ENCODE peak calls at places on chromosomes 6 and 20, in eight cellular contexts. Z, F, X, T, W, P, R and O are unnamed samples.

GRCh38 chr6:45132059-45132458 is 196.1 kb upstream of the RUNX2 start:
- DNase-seq in Z (no peak), F (no peak), X (no peak), T (no peak), W (no peak), P (no peak), R (no peak), O (peak; percentile 28)

GRCh38 chr6:170202416-170203135 is 88.3 kb downstream of the DLL1 start:
- DNase-seq in Z (no peak), F (peak; percentile 24), X (no peak), T (no peak), W (no peak), P (no peak), R (no peak), O (no peak)

GRCh38 chr6:447381-448165 is 56.0 kb downstream of the IRF4 start:
- DNase-seq in Z (no peak), F (peak; percentile 39), X (no peak), T (no peak), W (no peak), P (no peak), R (no peak), O (no peak)

GRCh38 chr6:164322533-164322932 is 908.0 kb downstream of the QKI start:
- DNase-seq in Z (peak; percentile 41), F (no peak), X (no peak), T (no peak), W (no peak), P (no peak), R (no peak), O (peak; percentile 91)

GRCh38 chr6:73873081-73873480 is 177.1 kb downstream of the CD109 start:
- DNase-seq in Z (peak; percentile 0), F (no peak), X (no peak), T (no peak), W (no peak), P (peak; percentile 75), R (no peak), O (no peak)

GRCh38 chr6:45387236-45387635 is 9.5 kb upstream of the SUPT3H start:
- DNase-seq in Z (no peak), F (no peak), X (no peak), T (no peak), W (no peak), P (peak; percentile 62), R (no peak), O (no peak)

GRCh38 chr6:99590728-99591672 is 15.6 kb upstream of the PRDM13 start:
- DNase-seq in Z (peak; percentile 20), F (peak; percentile 62), X (peak; percentile 48), T (no peak), W (no peak), P (no peak), R (peak; percentile 66), O (no peak)

GRCh38 chr20:64051532-64052325 is 2.3 kb upstream of the SOX18 start:
- DNase-seq in Z (no peak), F (no peak), X (no peak), T (no peak), W (no peak), P (no peak), R (no peak), O (no peak)

GRCh38 chr6:89874438-89874837 is 19.8 kb upstream of the GJA10 start:
- DNase-seq in Z (no peak), F (no peak), X (no peak), T (peak; percentile 72), W (no peak), P (no peak), R (no peak), O (no peak)

GRCh38 chr20:37956099-37956498 is 53.2 kb downstream of the VSTM2L start:
- DNase-seq in Z (no peak), F (peak; percentile 10), X (no peak), T (no peak), W (no peak), P (peak; percentile 35), R (no peak), O (peak; percentile 51)

GRCh38 chr20:35956616-35957015 is 2.3 kb upstream of the SCAND1 start:
- DNase-seq in Z (peak; percentile 31), F (no peak), X (no peak), T (no peak), W (no peak), P (no peak), R (no peak), O (no peak)

GRCh38 chr6:153790881-153791473 is 248.1 kb upstream of the OPRM1 start:
- DNase-seq in Z (peak; percentile 13), F (no peak), X (peak; percentile 6), T (no peak), W (peak; percentile 15), P (no peak), R (peak; percentile 38), O (peak; percentile 63)

GRCh38 chr20:9480066-9480465 is 34.3 kb upstream of the LAMP5 start:
- DNase-seq in Z (no peak), F (no peak), X (no peak), T (no peak), W (no peak), P (no peak), R (no peak), O (no peak)

GRCh38 chr6:8939615-8940014 is 504.3 kb upstream of the SLC35B3 start:
- DNase-seq in Z (no peak), F (no peak), X (no peak), T (no peak), W (peak; percentile 35), P (no peak), R (no peak), O (no peak)

GRCh38 chr6:34412643-34413214 is 13.1 kb downstream of the RPS10 start:
- DNase-seq in Z (no peak), F (no peak), X (no peak), T (no peak), W (no peak), P (peak; percentile 35), R (no peak), O (no peak)

DNA sequence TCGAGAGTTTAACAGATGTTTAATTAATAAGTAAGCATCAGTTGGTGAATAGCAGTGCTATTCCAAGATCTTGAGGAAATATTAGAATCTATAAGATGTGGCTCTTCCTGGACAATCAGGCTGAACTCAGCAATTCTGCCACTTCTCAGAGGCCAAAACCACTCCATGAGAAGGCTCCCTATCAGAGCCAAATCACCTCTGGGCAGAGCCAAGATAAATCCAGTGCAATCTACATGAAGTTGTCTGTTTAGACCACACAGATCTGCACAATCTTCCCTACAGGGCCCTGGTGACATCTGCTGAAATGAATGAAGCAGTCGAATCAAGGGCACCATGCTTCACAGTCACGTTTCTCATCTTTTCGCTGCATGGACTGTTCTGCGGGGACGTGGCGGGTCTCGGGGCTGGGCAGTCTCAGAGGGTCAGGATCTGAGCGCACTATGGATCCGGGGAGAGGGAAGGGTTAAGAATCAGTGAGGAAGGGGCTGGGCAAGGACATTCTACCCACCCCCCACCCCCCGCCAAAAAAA is 60.1 kb upstream of the CD93 start:
- DNase-seq in Z (no peak), F (no peak), X (no peak), T (no peak), W (no peak), P (no peak), R (no peak), O (no peak)
- H3K4me1 ChIP-seq in Z (peaks cover 4% of the 10 kb centered on the region), F (peaks cover under 1% of the 10 kb centered on the region), X (peaks cover 44% of the 10 kb centered on the region), T (peaks cover 62% of the 10 kb centered on the region), W (peaks cover 29% of the 10 kb centered on the region), P (peaks cover 29% of the 10 kb centered on the region), R (no peaks in the 10 kb centered on the region), O (peaks cover 34% of the 10 kb centered on the region)

DNA sequence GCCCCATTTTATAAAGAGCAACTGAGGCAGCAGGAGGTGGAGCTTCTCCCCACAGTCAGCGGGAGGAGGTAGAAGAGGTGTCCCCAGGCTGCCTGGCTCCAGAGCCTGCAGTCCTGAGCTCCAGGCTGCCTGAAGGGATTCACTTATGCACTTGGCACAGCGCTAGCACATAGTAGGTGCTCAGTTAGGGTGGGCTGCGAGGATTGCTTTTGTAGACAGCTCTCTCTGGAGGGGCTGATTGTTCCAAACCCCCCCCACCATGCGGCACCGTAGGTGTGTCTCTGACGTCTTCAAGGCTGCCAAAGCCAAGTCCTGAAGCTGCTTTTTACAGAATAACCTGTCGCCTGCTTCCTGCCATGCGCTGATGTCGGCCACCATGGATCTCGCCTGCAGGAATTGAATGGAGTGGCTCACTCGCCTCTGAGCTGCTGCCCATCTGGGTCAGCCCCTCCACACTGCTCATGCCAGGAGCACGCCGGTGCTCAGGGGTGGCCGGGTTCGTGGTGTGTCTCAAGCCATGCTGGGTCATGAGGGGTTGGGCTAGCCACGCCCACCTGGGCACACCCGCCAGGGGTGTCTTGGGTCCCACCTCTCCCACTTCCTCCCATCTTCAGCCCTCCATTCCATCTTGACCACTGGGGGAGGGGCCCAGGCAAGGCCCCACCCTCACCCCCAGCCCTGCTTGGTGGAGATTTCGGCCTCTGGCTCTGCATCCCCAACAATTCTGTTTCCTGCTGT is 59.8 kb downstream of the BCAS4 start:
- DNase-seq in Z (no peak), F (no peak), X (no peak), T (no peak), W (no peak), P (no peak), R (no peak), O (no peak)
- H4K20me1 ChIP-seq in Z (no peaks in the 10 kb centered on the region), F (no peaks in the 10 kb centered on the region), X (no peaks in the 10 kb centered on the region), T (no peaks in the 10 kb centered on the region), W (no peaks in the 10 kb centered on the region), P (peaks cover 5% of the 10 kb centered on the region), R (no peaks in the 10 kb centered on the region), O (no peaks in the 10 kb centered on the region)

GRCh38 chr6:26273673-26274595 is 91.1 kb upstream of the BTN3A2 start:
- DNase-seq in Z (no peak), F (no peak), X (no peak), T (no peak), W (no peak), P (peak; percentile 42), R (no peak), O (peak; percentile 52)
- H3K4me1 ChIP-seq in Z (peaks cover 5% of the 10 kb centered on the region), F (no peaks in the 10 kb centered on the region), X (no peaks in the 10 kb centered on the region), T (peaks cover 3% of the 10 kb centered on the region), W (no peaks in the 10 kb centered on the region), P (peaks cover 4% of the 10 kb centered on the region), R (peaks cover 31% of the 10 kb centered on the region), O (peaks cover 3% of the 10 kb centered on the region)

GRCh38 chr6:7124631-7125030 is 16.9 kb downstream of the RREB1 start:
- DNase-seq in Z (no peak), F (no peak), X (no peak), T (no peak), W (no peak), P (peak; percentile 57), R (no peak), O (no peak)

GRCh38 chr6:7126759-7127158 is 19.0 kb downstream of the RREB1 start:
- DNase-seq in Z (no peak), F (no peak), X (no peak), T (no peak), W (no peak), P (no peak), R (no peak), O (no peak)

GRCh38 chr6:7124114-7124513 is 16.4 kb downstream of the RREB1 start:
- DNase-seq in Z (no peak), F (no peak), X (no peak), T (no peak), W (no peak), P (no peak), R (no peak), O (no peak)

GRCh38 chr6:7122684-7123083 is 14.9 kb downstream of the RREB1 start:
- DNase-seq in Z (no peak), F (no peak), X (no peak), T (no peak), W (no peak), P (no peak), R (no peak), O (no peak)

DNA sequence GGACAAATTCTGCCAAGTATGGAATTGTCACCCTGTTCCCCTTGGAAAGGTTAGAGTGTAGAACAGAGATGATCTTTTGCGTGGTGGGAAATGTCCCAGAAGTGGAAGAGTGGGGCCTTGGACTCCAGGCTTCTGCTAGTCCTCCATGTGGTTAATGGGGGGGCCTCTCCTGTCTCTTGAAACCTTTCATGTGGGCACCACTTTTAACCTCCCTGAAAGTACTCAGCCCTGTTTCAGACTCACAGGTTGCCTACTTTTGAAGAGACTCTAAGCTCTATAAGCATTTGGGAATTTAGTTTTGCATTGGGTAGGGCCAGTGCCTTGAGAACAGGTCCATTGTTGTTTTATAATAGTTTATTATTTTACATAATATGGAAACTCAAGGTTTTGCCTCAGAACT is 17.5 kb downstream of the RREB1 start:
- DNase-seq in Z (no peak), F (no peak), X (no peak), T (no peak), W (no peak), P (no peak), R (no peak), O (no peak)
- H4K20me1 ChIP-seq in Z (peaks cover 82% of the 10 kb centered on the region), F (peaks cover 6% of the 10 kb centered on the region), X (peaks cover 54% of the 10 kb centered on the region), T (peaks cover 4% of the 10 kb centered on the region), W (no peaks in the 10 kb centered on the region), P (peaks cover 89% of the 10 kb centered on the region), R (peaks cover 32% of the 10 kb centered on the region), O (peaks cover 2% of the 10 kb centered on the region)